ENCODE peak calls at places on chromosomes 3 and 15, in six cellular contexts. Y, H, D, A, K and B are unnamed samples.

GRCh38 chr3:53354945-53355498 is 7.7 kb upstream of the DCP1A start:
- DNase-seq in K (no peak), Y (peak), H (no peak), D (no peak), A (no peak), B (no peak)

GRCh38 chr3:40994611-40995010 is 204.7 kb upstream of the CTNNB1 start:
- DNase-seq in D (no peak), A (no peak), H (no peak), K (no peak), Y (no peak), B (no peak)

GRCh38 chr3:188760408-188760807 is 411.4 kb upstream of the TPRG1 start:
- DNase-seq in A (no peak), Y (no peak), H (no peak), K (no peak), D (no peak), B (no peak)

GRCh38 chr3:27630892-27631291 is 91.2 kb downstream of the EOMES start:
- DNase-seq in Y (no peak), A (no peak), K (no peak), H (no peak), D (no peak), B (no peak)

GRCh38 chr15:41482478-41482877 is 11.2 kb upstream of the ITPKA start:
- DNase-seq in H (no peak), D (no peak), Y (no peak), A (no peak), K (no peak), B (no peak)

GRCh38 chr3:106161236-106161635 is 292.4 kb upstream of the CBLB start:
- DNase-seq in D (no peak), H (no peak), K (no peak), Y (no peak), A (no peak), B (no peak)

GRCh38 chr3:119672791-119673190 is 4.4 kb downstream of the COX17 start:
- DNase-seq in D (no peak), H (no peak), K (no peak), Y (no peak), A (no peak), B (no peak)

GRCh38 chr3:175695251-175695650 is 836.1 kb downstream of the NAALADL2 start:
- DNase-seq in D (no peak), K (no peak), Y (no peak), H (no peak), A (no peak), B (no peak)

GRCh38 chr3:107452436-107452835 is 70.3 kb upstream of the BBX start:
- DNase-seq in Y (no peak), D (no peak), K (no peak), A (no peak), H (no peak), B (no peak)

GRCh38 chr3:156459434-156459833 is 95.5 kb downstream of the SSR3 start:
- DNase-seq in D (no peak), H (no peak), Y (no peak), A (no peak), K (no peak), B (no peak)

GRCh38 chr3:130395916-130396315 is 50.4 kb downstream of the COL6A5 start:
- DNase-seq in H (peak), D (no peak), K (peak), Y (no peak), A (no peak), B (peak)

GRCh38 chr3:161475905-161476304 is 20.7 kb upstream of the OTOL1 start:
- DNase-seq in A (no peak), Y (no peak), K (peak), D (peak), H (peak), B (no peak)

GRCh38 chr3:95453242-95453641 is 1361.2 kb upstream of the EPHA6 start:
- DNase-seq in A (no peak), D (no peak), K (no peak), Y (no peak), H (no peak), B (no peak)

GRCh38 chr3:48194446-48195071 is 6.3 kb upstream of the CDC25A start:
- DNase-seq in D (peak), Y (peak), H (peak), A (peak), K (peak), B (peak)

GRCh38 chr3:79423417-79423816 is 344.4 kb downstream of the ROBO1 start:
- DNase-seq in A (no peak), Y (no peak), K (no peak), H (no peak), D (no peak), B (no peak)

GRCh38 chr3:111812680-111813079 is 46.4 kb upstream of the PHLDB2 start:
- DNase-seq in H (no peak), D (no peak), A (no peak), Y (no peak), K (no peak), B (no peak)

GRCh38 chr15:86347245-86347644 is 267.6 kb downstream of the AGBL1 start:
- DNase-seq in Y (no peak), A (no peak), D (no peak), K (no peak), H (no peak), B (no peak)

GRCh38 chr15:41581110-41581509 is 22.1 kb downstream of the TYRO3 start:
- DNase-seq in A (no peak), K (peak), Y (peak), H (no peak), D (no peak), B (no peak)

GRCh38 chr3:114480442-114480841 is 186.6 kb downstream of the TIGIT start:
- DNase-seq in A (no peak), D (no peak), H (peak), Y (no peak), K (no peak), B (no peak)

GRCh38 chr15:36590838-36591237 is 11.4 kb downstream of the CDIN1 start:
- DNase-seq in Y (no peak), A (no peak), H (no peak), D (no peak), K (no peak), B (no peak)

GRCh38 chr15:79673416-79674123 is 223.2 kb downstream of the MTHFS start:
- DNase-seq in Y (no peak), K (no peak), H (no peak), D (no peak), A (peak), B (peak)

GRCh38 chr15:59174846-59175831 is 31.5 kb upstream of the LDHAL6B start:
- DNase-seq in A (no peak), K (peak), D (peak), H (peak), Y (peak), B (peak)

GRCh38 chr3:46372492-46373359 is 2.0 kb downstream of the CCR5 start:
- DNase-seq in Y (peak), A (no peak), H (no peak), K (no peak), D (no peak), B (no peak)

GRCh38 chr3:100057716-100058575 is 56.4 kb downstream of the FILIP1L start:
- DNase-seq in K (no peak), D (no peak), A (no peak), Y (no peak), H (peak), B (no peak)

GRCh38 chr3:13332158-13332557 is 88.0 kb downstream of the NUP210 start:
- DNase-seq in H (no peak), K (no peak), D (no peak), Y (no peak), A (peak), B (no peak)

GRCh38 chr3:126135398-126136076 is 44.8 kb downstream of the ALDH1L1 start:
- DNase-seq in H (no peak), Y (no peak), D (peak), A (no peak), K (no peak), B (no peak)

GRCh38 chr15:99474041-99474906 is 91.5 kb upstream of the MEF2A start:
- DNase-seq in H (no peak), Y (no peak), K (no peak), D (no peak), A (no peak), B (no peak)
- H3K9ac ChIP-seq in H (no peak), Y (no peak), K (no peak), D (no peak), A (no peak), B (no peak)

DNA sequence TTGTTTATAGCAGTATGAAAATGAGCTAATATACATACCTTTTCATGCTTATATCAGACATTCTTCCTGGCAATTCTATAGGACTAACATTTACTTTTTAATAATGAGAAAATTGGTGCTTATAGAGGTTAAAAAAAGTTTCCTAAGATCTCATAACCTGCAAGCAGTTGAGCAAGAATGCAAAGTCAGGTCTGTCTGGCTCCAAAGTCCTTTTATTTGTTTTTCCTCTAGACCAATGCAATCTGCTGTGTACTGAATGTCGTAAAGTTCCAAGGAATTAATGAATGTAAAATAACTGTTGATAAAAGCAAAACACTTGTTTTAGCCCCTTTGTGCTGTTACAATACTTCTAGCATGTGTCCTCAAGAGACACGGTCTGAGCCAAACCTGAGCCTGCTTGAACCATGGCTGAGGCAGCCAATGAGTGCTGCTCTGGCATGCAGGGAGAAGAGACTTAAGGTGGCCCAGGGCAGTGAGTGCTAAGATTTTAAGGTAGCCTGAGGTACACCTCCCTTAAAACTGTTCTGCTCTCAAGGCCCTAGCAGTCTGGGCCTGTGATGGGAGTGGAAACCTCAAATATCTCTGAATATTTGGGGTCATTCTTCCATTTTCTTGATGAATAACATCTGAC is 555.1 kb upstream of the NAALADL2 start:
- DNase-seq in K (no peak), Y (no peak), D (no peak), A (no peak), H (no peak), B (no peak)
- TF ChIP-seq YY1 in K (no peak), Y (no peak), D (no peak), A (no peak), H (no peak), B (no peak)

GRCh38 chr3:8622873-8623725 is 21.5 kb downstream of the SSUH2 start:
- DNase-seq in K (peak), D (peak), H (peak), A (no peak), Y (peak), B (peak)
- H3K9ac ChIP-seq in K (no peak), D (no peak), H (no peak), A (no peak), Y (no peak), B (peak)

GRCh38 chr3:52240059-52240885 is 1.3 kb upstream of the TWF2 start:
- DNase-seq in A (no peak), K (peak), H (peak), D (peak), Y (peak), B (no peak)
- TF ChIP-seq YY1 in A (no peak), K (no peak), H (no peak), D (no peak), Y (no peak), B (no peak)

GRCh38 chr15:90191795-90192494 is 9.2 kb upstream of the SEMA4B start:
- DNase-seq in K (peak), A (peak), Y (peak), H (peak), D (peak), B (no peak)
- H3K9ac ChIP-seq in K (peak), A (peak), Y (no peak), H (peak), D (peak), B (peak)

DNA sequence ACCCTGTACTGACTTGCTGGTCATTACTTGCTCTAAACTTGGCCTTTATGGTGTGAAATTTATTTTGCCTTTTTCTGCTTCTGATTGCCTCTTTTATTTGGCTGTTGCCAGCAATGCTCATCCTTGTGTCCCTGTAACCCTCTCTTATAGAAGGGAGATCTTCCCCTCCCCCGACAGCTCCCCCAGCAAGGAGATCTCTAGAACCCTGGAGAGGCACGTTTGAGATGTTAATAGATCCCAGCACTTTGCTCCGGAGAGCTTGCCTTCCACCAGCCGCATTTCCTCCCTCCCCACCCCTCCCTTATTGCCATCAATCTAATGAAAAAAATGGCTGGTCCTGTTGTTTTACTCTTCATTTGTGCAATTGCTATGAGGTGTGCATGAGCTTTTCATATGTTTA is 18.1 kb downstream of the TRIM71 start:
- DNase-seq in H (no peak), D (no peak), K (no peak), A (no peak), Y (no peak), B (peak)
- TF ChIP-seq YY1 in H (no peak), D (no peak), K (no peak), A (no peak), Y (no peak), B (no peak)